ENCODE peak calls at places on chromosome 22, in ten cellular contexts. B is GM20000; S is nephron progenitor cell; C is endothelial cell; R is CD14-positive monocyte; F is PC-3; T is WERI-Rb-1; G is DND-41; X is CD4-positive, alpha-beta T cell; N is epithelial cell of esophagus. V is an unnamed sample.

GRCh38 chr22:27491888-27492287 is 309.7 kb downstream of the MN1 start:
- DNase-seq in F (no peak), T (no peak), N (no peak), G (no peak), S (no peak), C (no peak), R (no peak), X (no peak), B (no peak), V (no peak)

GRCh38 chr22:36397767-36398093 is 10.0 kb upstream of the MYH9 start:
- DNase-seq in G (no peak), T (no peak), R (no peak), X (no peak), F (no peak), B (no peak), N (no peak), C (no peak), S (no peak), V (no peak)

GRCh38 chr22:42817556-42817955 is 39.5 kb downstream of the ARFGAP3 start:
- DNase-seq in S (no peak), R (no peak), B (no peak), N (no peak), T (no peak), G (no peak), C (no peak), F (no peak), X (no peak), V (no peak)

GRCh38 chr22:49286236-49286760 is 541.4 kb downstream of the BRD1 start:
- DNase-seq in S (no peak), F (no peak), G (no peak), C (no peak), X (no peak), B (no peak), R (peak; percentile 16), T (no peak), N (no peak), V (no peak)

GRCh38 chr22:36901411-36902142 is 11.9 kb upstream of the CSF2RB start:
- DNase-seq in X (no peak), F (no peak), S (no peak), G (no peak), R (no peak), C (no peak), N (no peak), T (no peak), B (peak; percentile 80), V (no peak)

GRCh38 chr22:26992556-26992955 is 335.2 kb downstream of the MIAT start:
- DNase-seq in B (no peak), G (no peak), S (no peak), F (no peak), X (no peak), C (no peak), N (no peak), T (no peak), R (no peak), V (no peak)

GRCh38 chr22:48445113-48445827 is 1382.4 kb downstream of the BRD1 start:
- DNase-seq in F (no peak), X (no peak), T (no peak), G (no peak), R (no peak), B (no peak), C (no peak), S (no peak), N (no peak), V (no peak)

GRCh38 chr22:19880786-19881569 is 26.3 kb upstream of the GNB1L start:
- DNase-seq in B (no peak), R (no peak), C (peak; percentile 77), T (no peak), N (peak; percentile 88), F (peak; percentile 96), X (no peak), S (peak; percentile 75), G (no peak), V (peak; percentile 84)

GRCh38 chr22:44396727-44397722 is 84.3 kb upstream of the SHISAL1 start:
- DNase-seq in G (no peak), C (peak; percentile 2), X (no peak), B (no peak), R (peak; percentile 36), N (no peak), T (no peak), S (no peak), F (no peak), V (no peak)

GRCh38 chr22:44394246-44395115 is 81.7 kb upstream of the SHISAL1 start:
- DNase-seq in F (no peak), C (no peak), N (peak; percentile 40), T (no peak), X (no peak), R (peak; percentile 30), S (no peak), B (no peak), G (no peak), V (no peak)

GRCh38 chr22:44396021-44396726 is 83.4 kb upstream of the SHISAL1 start:
- DNase-seq in G (no peak), R (peak; percentile 25), F (no peak), S (no peak), T (no peak), N (no peak), X (no peak), B (no peak), C (peak; percentile 0), V (no peak)

GRCh38 chr22:44393066-44393465 is 80.3 kb upstream of the SHISAL1 start:
- DNase-seq in N (no peak), R (peak; percentile 24), T (peak; percentile 1), X (no peak), B (no peak), S (no peak), F (no peak), G (no peak), C (no peak), V (no peak)

DNA sequence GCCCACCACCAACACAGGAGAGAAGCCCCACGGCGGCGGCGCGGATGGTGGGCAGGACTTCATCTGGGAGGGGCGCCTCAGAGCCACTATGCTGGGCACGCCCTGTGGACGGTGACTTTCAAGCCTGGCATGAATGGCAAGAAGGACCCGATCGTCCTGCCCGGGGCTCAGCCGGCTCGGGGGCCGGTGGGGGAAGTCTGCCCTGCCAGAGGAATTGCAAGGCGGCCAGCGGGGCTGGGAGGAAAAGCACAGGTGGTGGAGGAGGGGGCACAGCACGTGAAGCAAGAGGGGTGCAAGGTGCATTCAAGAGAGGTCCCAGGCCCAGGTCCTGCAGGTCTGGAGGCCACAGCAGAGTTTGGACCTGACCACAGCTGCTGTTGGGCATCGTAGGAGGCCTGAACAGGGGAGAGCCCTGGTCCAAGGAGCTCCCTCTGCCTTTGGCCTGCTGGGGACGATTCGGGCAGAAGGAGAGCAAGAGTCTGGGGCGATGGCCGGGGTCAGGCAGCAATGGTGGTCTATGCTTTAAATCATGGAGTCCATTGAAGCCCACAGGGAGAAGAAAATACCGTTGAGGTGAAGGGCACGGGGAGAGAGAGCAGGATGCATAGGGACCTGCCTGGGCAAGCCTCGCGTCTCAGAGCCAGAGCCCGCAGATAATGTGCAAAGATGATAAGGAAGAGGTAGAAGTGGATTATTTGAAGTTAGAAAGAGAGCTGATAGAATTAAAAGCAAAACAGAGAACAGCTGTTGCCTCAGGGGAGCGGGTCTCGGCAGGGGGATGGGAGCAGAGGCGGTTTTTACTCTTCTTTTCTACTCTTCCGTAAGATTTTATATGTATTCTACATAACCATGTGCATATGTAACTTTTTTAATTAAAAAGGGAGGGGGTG is 82.6 kb upstream of the SHISAL1 start:
- DNase-seq in R (peak; percentile 27), S (no peak), N (no peak), B (no peak), T (peak; percentile 57), X (no peak), C (no peak), F (no peak), G (no peak), V (no peak)
- TF ChIP-seq CTCF in R (no peak), S (no peak), N (no peak), B (no peak), T (no peak), X (no peak), C (no peak), F (no peak), G (no peak), V (no peak)

GRCh38 chr22:22685586-22685985 is 41.2 kb downstream of the GGTLC2 start:
- DNase-seq in X (no peak), G (no peak), S (no peak), N (no peak), F (no peak), C (no peak), R (no peak), T (no peak), B (no peak), V (no peak)

GRCh38 chr22:22682196-22682595 is 37.8 kb downstream of the GGTLC2 start:
- DNase-seq in S (no peak), C (no peak), B (no peak), G (no peak), R (no peak), T (no peak), X (no peak), N (no peak), F (no peak), V (no peak)

GRCh38 chr22:22683668-22684361 is 39.4 kb downstream of the GGTLC2 start:
- DNase-seq in B (no peak), G (no peak), R (no peak), S (no peak), N (no peak), T (no peak), X (no peak), F (no peak), C (no peak), V (no peak)

GRCh38 chr22:22682807-22683667 is 38.6 kb downstream of the GGTLC2 start:
- DNase-seq in C (no peak), F (peak; percentile 53), X (no peak), B (no peak), S (no peak), T (no peak), R (no peak), N (no peak), G (no peak), V (peak; percentile 34)

DNA sequence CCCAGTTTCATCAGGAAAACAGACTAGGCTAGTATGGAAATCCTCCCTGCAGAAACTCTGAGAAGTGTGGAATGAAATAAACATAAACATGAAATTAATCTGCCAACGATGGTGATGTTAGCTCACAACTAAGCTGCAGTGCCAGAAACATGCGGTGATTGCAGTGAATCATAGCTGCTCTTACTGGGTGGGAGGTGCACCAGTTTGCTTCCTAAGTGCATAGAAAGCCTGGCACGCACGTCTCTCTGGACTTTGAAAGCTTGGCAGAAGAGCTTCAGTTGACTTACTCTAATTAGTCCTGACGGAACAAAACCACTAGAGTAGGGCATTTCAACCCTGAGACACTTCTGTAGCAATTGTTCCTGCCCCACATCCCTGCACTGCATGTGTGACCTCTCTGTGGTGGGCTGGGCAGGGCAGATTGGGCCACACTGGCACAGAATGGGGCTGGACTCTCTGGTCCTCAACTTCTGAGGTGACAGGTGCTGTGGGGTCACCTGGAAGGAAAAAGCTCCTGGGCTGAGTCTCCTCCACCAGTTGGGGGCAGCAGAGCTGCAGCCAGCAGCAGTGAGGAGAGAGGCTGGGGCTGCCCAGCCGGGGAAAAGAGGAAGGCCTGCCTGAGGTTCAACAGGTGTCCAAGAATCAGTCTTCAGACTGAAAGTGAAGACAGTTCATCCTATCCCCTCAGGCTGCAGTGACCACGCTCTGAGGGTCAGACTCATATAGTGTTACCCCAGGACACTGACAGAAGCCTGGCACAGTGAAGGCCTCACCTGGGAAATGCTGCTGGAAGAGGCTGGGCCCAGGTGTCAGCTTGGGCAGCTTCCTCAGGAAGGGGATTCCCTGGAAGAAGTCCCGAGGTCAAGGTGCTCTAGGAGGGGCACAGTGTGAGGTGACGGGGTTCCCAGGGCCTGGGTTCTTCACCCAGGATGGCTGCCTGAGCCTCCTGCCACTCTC is 40.5 kb downstream of the GGTLC2 start:
- DNase-seq in R (no peak), N (no peak), G (peak; percentile 35), F (peak; percentile 56), S (peak; percentile 35), B (peak; percentile 54), X (no peak), T (peak; percentile 72), C (peak; percentile 57), V (peak; percentile 67)
- TF ChIP-seq CTCF in R (peak; percentile 48), N (peak; percentile 40), G (peak; percentile 56), F (peak; percentile 65), S (peak; percentile 35), B (peak; percentile 47), X (no peak), T (peak; percentile 80), C (peak; percentile 33), V (peak; percentile 45)

DNA sequence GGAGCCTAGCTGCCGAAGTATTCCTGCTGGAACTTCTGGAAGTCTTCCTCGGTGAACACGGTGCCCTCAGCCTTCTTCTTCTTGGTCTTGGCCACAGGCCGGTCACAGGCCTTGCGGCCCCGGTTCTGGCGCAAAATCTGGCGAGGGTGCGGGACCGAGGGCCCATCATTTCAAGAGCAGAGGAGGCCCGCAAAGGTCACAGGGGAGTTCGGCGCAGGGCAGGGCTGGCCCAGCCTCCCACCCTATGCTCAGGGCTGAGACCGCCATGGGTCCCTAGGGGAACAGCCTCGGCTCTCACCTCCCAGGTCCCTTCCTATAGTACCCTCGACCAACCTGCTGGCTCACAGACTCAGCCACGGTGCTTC is 3.1 kb downstream of the RPS19BP1 start:
- DNase-seq in B (no peak), R (no peak), X (no peak), G (no peak), T (no peak), F (no peak), S (no peak), N (no peak), C (no peak), V (no peak)
- TF ChIP-seq CTCF in B (no peak), R (peak; percentile 67), X (peak; percentile 65), G (no peak), T (no peak), F (peak; percentile 23), S (no peak), N (no peak), C (peak; percentile 6), V (no peak)

GRCh38 chr22:21663738-21664137 is 2.1 kb upstream of the PPIL2 start:
- DNase-seq in N (no peak), C (no peak), R (no peak), B (no peak), G (no peak), T (no peak), S (no peak), F (no peak), X (no peak), V (no peak)
- TF ChIP-seq CTCF in N (no peak), C (no peak), R (no peak), B (no peak), G (no peak), T (no peak), S (no peak), F (no peak), X (no peak), V (no peak)